ENCODE peak calls at places on chromosomes 7 and 10, in five cellular contexts. F is caudate nucleus, S is right lobe of liver, G is OCI-LY7, M is substantia nigra. B is an unnamed sample.

GRCh38 chr7:52897708-52898107 is 137.7 kb upstream of the POM121L12 start:
- DNase-seq in F (no peak), S (no peak), G (no peak), M (no peak), B (no peak)

GRCh38 chr10:120110196-120110595 is 217.7 kb downstream of the SEC23IP start:
- DNase-seq in F (no peak), S (no peak), G (no peak), M (no peak), B (no peak)

GRCh38 chr7:17095951-17096350 is 202.5 kb upstream of the AHR start:
- DNase-seq in F (no peak), S (no peak), G (no peak), M (no peak), B (no peak)

GRCh38 chr7:27576360-27576944 is 86.2 kb downstream of the HIBADH start:
- DNase-seq in F (no peak), S (no peak), G (peak; percentile 35), M (no peak), B (peak; percentile 38)

GRCh38 chr10:131437556-131438465 is 126.3 kb upstream of the TCERG1L start:
- DNase-seq in F (no peak), S (no peak), G (no peak), M (peak; percentile 43), B (no peak)

GRCh38 chr7:127900735-127901685 is 130.2 kb downstream of the LRRC4 start:
- DNase-seq in F (no peak), S (no peak), G (no peak), M (no peak), B (peak; percentile 59)

GRCh38 chr10:60963441-60964256 is 19.7 kb upstream of the RHOBTB1 start:
- DNase-seq in F (no peak), S (no peak), G (no peak), M (no peak), B (no peak)

GRCh38 chr10:29239569-29240472 is 49.0 kb upstream of the LYZL1 start:
- DNase-seq in F (no peak), S (peak; percentile 59), G (peak; percentile 3), M (no peak), B (peak; percentile 56)

GRCh38 chr10:84095821-84096497 is 43.4 kb upstream of the GHITM start:
- DNase-seq in F (no peak), S (no peak), G (no peak), M (no peak), B (no peak)

GRCh38 chr10:88332526-88333265 is 250.4 kb downstream of the RNLS start:
- DNase-seq in F (no peak), S (no peak), G (peak; percentile 45), M (no peak), B (no peak)

GRCh38 chr7:35253182-35253679 is 669 bp downstream of the TBX20 start:
- DNase-seq in F (no peak), S (no peak), G (peak; percentile 41), M (no peak), B (no peak)

GRCh38 chr10:128781636-128782035 is 655.4 kb upstream of the MKI67 start:
- DNase-seq in F (no peak), S (no peak), G (no peak), M (no peak), B (no peak)

GRCh38 chr7:116075351-116076145 is 45.0 kb upstream of the TFEC start:
- DNase-seq in F (no peak), S (no peak), G (no peak), M (no peak), B (no peak)

GRCh38 chr7:149161241-149161848 is 14.1 kb downstream of the ZNF398 start:
- DNase-seq in F (no peak), S (no peak), G (no peak), M (no peak), B (no peak)

GRCh38 chr10:43647576-43647975 is 1.1 kb downstream of the ZNF32 start:
- DNase-seq in F (no peak), S (no peak), G (no peak), M (no peak), B (no peak)

GRCh38 chr10:48219194-48219593 is 55.3 kb downstream of the FRMPD2 start:
- DNase-seq in F (no peak), S (no peak), G (no peak), M (no peak), B (no peak)

GRCh38 chr10:29174389-29174788 is 114.5 kb upstream of the LYZL1 start:
- DNase-seq in F (no peak), S (no peak), G (no peak), M (no peak), B (no peak)

GRCh38 chr7:144668503-144668902 is 167.3 kb downstream of the TPK1 start:
- DNase-seq in F (no peak), S (no peak), G (no peak), M (no peak), B (no peak)

GRCh38 chr10:7383442-7383841 is 27.4 kb downstream of the SFMBT2 start:
- DNase-seq in F (no peak), S (no peak), G (no peak), M (no peak), B (no peak)

GRCh38 chr7:141715794-141716689 is 7.9 kb downstream of the WEE2 start:
- DNase-seq in F (no peak), S (no peak), G (no peak), M (no peak), B (no peak)

GRCh38 chr7:119472398-119473038 is 800.5 kb upstream of the KCND2 start:
- DNase-seq in F (no peak), S (peak; percentile 59), G (no peak), M (no peak), B (no peak)

GRCh38 chr7:43535810-43536585 is 46.9 kb upstream of the STK17A start:
- DNase-seq in F (no peak), S (no peak), G (no peak), M (no peak), B (no peak)

GRCh38 chr7:88184848-88185304 is 35.0 kb downstream of the SRI start:
- DNase-seq in F (no peak), S (no peak), G (no peak), M (peak; percentile 12), B (peak; percentile 4)

GRCh38 chr10:124589491-124590006 is 127.9 kb downstream of the LHPP start:
- DNase-seq in F (peak; percentile 37), S (peak; percentile 45), G (no peak), M (peak; percentile 76), B (no peak)

GRCh38 chr10:3811331-3811870 is 26.4 kb upstream of the KLF6 start:
- DNase-seq in F (no peak), S (no peak), G (peak; percentile 66), M (no peak), B (peak; percentile 63)

GRCh38 chr10:31683682-31684081 is 244.9 kb downstream of the ARHGAP12 start:
- DNase-seq in F (no peak), S (no peak), G (peak; percentile 25), M (no peak), B (no peak)

GRCh38 chr7:130942211-130942964 is 208.4 kb upstream of the KLF14 start:
- DNase-seq in F (no peak), S (peak; percentile 74), G (peak; percentile 40), M (no peak), B (no peak)

GRCh38 chr10:93475227-93475626 is 6.9 kb downstream of the MYOF start:
- DNase-seq in F (no peak), S (no peak), G (no peak), M (no peak), B (no peak)

GRCh38 chr10:13337128-13337826 is 10.8 kb downstream of the SEPHS1 start:
- DNase-seq in F (no peak), S (no peak), G (no peak), M (no peak), B (no peak)
- H3K27ac ChIP-seq in F (no peak overlapping the region), S (peak overlapping the region; percentile 16), G (no peak overlapping the region), M (no peak overlapping the region), B (no peak overlapping the region)

DNA sequence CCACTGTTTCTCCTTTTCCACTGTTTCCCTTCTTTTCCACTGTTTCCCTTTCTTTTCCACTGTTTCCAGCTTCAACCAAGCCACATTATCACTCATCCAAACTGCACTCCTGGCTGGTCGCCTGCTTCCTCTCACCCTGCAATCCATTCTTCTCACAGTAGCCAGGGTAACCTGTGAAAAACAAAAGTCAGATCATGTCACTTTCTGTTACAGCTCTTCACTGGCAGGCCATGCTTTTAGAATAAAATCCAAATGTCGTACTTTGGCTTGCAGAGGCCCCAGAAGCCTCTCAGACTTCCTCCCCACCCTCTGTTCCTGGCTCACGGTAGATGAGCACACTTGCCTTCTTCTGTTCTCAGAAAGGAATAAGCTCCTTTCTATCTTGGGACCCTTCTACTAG is 33.9 kb downstream of the STARD3NL start:
- DNase-seq in F (no peak), S (no peak), G (no peak), M (peak; percentile 8), B (no peak)
- H3K27ac ChIP-seq in F (peak overlapping the region; percentile 53), S (no peak overlapping the region), G (no peak overlapping the region), M (no peak overlapping the region), B (no peak overlapping the region)

DNA sequence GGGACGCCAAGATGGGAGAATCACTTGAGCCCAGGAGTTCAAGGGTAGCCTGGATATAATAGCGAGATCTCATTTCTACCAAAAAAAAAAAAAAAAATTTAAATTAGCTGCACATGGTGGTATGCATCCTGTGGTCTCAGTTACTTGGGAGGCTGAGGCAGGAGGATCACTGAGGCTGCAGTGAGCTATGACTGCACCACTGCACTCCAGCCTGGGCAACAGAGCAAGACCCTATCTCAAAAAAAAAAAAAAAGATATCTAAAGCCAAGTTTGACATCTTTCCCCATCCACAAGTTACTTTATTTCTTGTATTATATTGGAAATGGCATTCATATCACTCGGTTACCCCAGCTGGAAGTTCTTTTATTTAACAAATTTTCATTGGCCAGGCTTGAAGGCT is 3.4 kb upstream of the PIP4K2A start:
- DNase-seq in F (no peak), S (no peak), G (no peak), M (no peak), B (no peak)
- H3K27ac ChIP-seq in F (no peak overlapping the region), S (no peak overlapping the region), G (no peak overlapping the region), M (no peak overlapping the region), B (no peak overlapping the region)

DNA sequence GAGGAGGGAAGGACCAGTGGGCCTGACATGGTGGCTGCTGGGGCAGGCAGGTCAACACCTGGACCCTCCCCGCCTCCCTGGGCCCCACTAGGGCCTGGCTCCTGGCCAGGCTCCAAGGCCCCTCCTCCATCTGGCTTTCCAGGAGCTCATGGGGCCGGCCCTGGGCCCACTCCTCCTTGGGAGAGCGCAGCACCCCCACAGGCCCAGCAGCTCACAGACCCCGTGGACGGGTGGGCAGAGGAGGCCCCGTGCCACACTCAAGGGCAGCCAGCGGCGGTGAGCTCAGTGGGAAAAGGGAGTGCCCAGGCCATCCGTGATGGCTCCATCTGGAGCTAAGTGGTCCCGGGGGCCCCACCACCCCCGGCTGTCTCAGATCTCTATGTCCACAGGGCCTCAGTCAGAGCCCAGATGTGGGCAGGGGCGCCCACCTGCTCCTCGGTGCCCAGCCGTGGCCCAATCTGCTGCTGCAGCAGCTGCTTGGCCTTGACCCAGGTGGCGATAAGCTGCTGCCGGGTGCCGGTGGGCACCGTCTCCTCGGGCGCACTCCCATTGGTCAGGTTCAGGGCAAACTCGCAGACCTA is 32.8 kb downstream of the CFAP46 start:
- DNase-seq in F (no peak), S (peak; percentile 46), G (no peak), M (no peak), B (no peak)
- H3K27ac ChIP-seq in F (no peak overlapping the region), S (no peak overlapping the region), G (no peak overlapping the region), M (no peak overlapping the region), B (no peak overlapping the region)

GRCh38 chr10:106395061-106395749 is 769.3 kb downstream of the SORCS1 start:
- DNase-seq in F (no peak), S (no peak), G (no peak), M (no peak), B (no peak)
- H3K27ac ChIP-seq in F (no peak overlapping the region), S (no peak overlapping the region), G (no peak overlapping the region), M (no peak overlapping the region), B (no peak overlapping the region)

GRCh38 chr10:133313192-133313591 is 4.5 kb downstream of the ZNF511 start:
- DNase-seq in F (no peak), S (no peak), G (no peak), M (no peak), B (no peak)
- H3K27ac ChIP-seq in F (no peak overlapping the region), S (no peak overlapping the region), G (peak overlapping the region; percentile 87), M (no peak overlapping the region), B (no peak overlapping the region)

B was measured in SJSA1.